ENCODE peak calls at places on chromosomes 6 and 20, in four cellular contexts. V is prostate gland, D is transverse colon, X is IMR-90. M is an unnamed sample.

GRCh38 chr6:56540950-56541600 is 101.6 kb downstream of the DST start:
- DNase-seq in X (peak), V (no peak), D (no peak), M (no peak)

GRCh38 chr6:132060591-132060990 is 109.4 kb upstream of the CCN2 start:
- DNase-seq in D (no peak), X (peak), V (no peak), M (no peak)

GRCh38 chr6:83490177-83490576 is 22.2 kb upstream of the PRSS35 start:
- DNase-seq in X (no peak), D (no peak), V (no peak), M (no peak)

GRCh38 chr6:149140910-149141290 is 176.6 kb upstream of the TAB2 start:
- DNase-seq in V (no peak), D (no peak), X (no peak), M (no peak)

GRCh38 chr6:33769248-33769821 is 19.6 kb downstream of the LEMD2 start:
- DNase-seq in D (no peak), X (no peak), V (no peak), M (no peak)

GRCh38 chr6:141169419-141169818 is 963.3 kb upstream of the GJE1 start:
- DNase-seq in V (no peak), X (peak), D (no peak), M (no peak)

GRCh38 chr6:133350928-133351327 is 109.8 kb downstream of the EYA4 start:
- DNase-seq in V (no peak), X (no peak), D (no peak), M (no peak)

GRCh38 chr6:19892250-19892649 is 55.1 kb downstream of the ID4 start:
- DNase-seq in X (no peak), V (peak), D (peak), M (peak)

GRCh38 chr6:116941727-116942126 is 64.7 kb downstream of the RFX6 start:
- DNase-seq in V (no peak), X (no peak), D (no peak), M (no peak)

GRCh38 chr6:12353731-12354130 is 63.6 kb downstream of the EDN1 start:
- DNase-seq in V (peak), X (no peak), D (no peak), M (no peak)

GRCh38 chr20:24917056-24917455 is 32.0 kb upstream of the CST7 start:
- DNase-seq in X (no peak), V (no peak), D (no peak), M (no peak)

GRCh38 chr20:34705383-34706021 is 1.4 kb downstream of the TP53INP2 start:
- DNase-seq in X (peak), V (peak), D (peak), M (peak)

GRCh38 chr6:56720882-56721281 is 78.2 kb upstream of the DST start:
- DNase-seq in V (no peak), D (no peak), X (no peak), M (no peak)

GRCh38 chr20:51372176-51372803 is 170.2 kb downstream of the NFATC2 start:
- DNase-seq in V (peak), X (peak), D (peak), M (peak)

GRCh38 chr6:95686272-95686671 is 108.9 kb downstream of the MANEA start:
- DNase-seq in X (no peak), D (no peak), V (no peak), M (no peak)

GRCh38 chr6:113631616-113632015 is 225.5 kb upstream of the MARCKS start:
- DNase-seq in D (no peak), X (no peak), V (no peak), M (no peak)

GRCh38 chr6:7238900-7239589 is 74.0 kb downstream of the SSR1 start:
- DNase-seq in D (peak), V (peak), X (peak), M (peak)

GRCh38 chr6:36460916-36461315 is 18.1 kb downstream of the KCTD20 start:
- DNase-seq in X (no peak), D (no peak), V (no peak), M (no peak)

GRCh38 chr20:11247059-11247630 is 573.3 kb upstream of the JAG1 start:
- DNase-seq in D (no peak), V (no peak), X (no peak), M (no peak)

GRCh38 chr20:34312544-34313217 is 9.5 kb upstream of the AHCY start:
- DNase-seq in V (peak), D (peak), X (peak), M (peak)

GRCh38 chr6:568954-569523 is 87.9 kb downstream of the HUS1B start:
- DNase-seq in V (no peak), X (no peak), D (no peak), M (no peak)

GRCh38 chr6:24228681-24229255 is 102.8 kb downstream of the NRSN1 start:
- DNase-seq in V (no peak), D (no peak), X (peak), M (no peak)

GRCh38 chr6:37501632-37502466 is 2.2 kb upstream of the CCDC167 start:
- DNase-seq in X (no peak), V (no peak), D (no peak), M (no peak)

GRCh38 chr6:15058200-15059070 is 187.4 kb upstream of the JARID2 start:
- DNase-seq in D (no peak), X (no peak), V (no peak), M (no peak)

GRCh38 chr6:3393796-3394195 is 63.1 kb downstream of the SLC22A23 start:
- DNase-seq in X (no peak), V (no peak), D (no peak), M (no peak)

GRCh38 chr6:120355822-120356221 is 978.5 kb downstream of the TBC1D32 start:
- DNase-seq in X (no peak), D (no peak), V (no peak), M (no peak)

DNA sequence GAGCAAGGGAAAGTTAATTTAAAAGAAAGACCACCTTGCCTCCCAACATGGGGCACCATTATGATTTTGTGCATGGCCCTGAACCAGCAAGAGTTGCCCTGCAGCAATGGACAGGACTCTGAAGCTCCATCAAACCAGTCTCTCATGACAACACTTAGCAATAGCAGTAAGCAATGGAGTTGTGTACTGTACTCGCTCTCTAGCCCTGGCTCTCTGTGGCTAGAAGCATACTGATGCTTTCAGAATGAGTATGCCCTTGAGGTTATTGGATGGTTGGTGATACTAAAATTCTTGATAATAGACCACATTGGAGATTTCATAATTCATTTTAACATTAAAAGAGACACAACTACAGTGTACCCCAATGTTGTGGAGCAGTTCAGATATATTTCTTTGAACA is 23.2 kb upstream of the LMBRD1 start:
- DNase-seq in X (no peak), D (no peak), V (no peak), M (no peak)
- TF ChIP-seq POLR2A in X (no peak), D (no peak), V (no peak), M (no peak)

DNA sequence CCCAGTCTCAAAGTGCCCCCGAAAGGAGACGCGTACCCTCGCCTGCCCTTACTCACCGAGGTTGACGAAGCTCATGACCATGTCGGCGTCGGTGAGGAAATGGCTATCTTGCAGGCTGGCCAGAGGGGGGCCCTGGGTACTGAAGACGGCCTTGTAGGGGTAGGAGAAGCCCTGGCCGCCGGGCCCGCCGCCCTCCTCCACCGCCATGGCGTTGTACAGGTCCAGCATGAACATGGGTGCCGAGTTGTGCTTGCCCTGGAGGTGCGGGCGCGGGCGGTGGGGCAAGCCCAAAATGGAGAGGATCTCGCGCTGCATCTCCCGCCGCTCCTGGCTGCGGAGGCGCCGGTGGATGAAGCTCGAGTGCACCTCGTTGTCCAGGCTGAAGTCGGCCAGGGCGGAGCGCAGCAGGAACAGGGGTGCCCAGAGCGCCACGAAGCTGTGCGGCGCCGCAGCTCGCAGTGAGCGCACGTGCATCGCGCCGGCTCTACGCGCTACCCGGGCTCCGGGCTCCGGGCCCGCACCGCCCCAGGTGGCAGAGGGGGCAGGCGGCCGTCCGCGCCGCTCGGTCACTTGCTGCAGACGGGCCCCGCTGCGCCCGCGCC is 691 bp downstream of the BMP7 start:
- DNase-seq in D (no peak), V (no peak), X (no peak), M (no peak)
- TF ChIP-seq CTCF in D (no peak), V (no peak), X (no peak), M (no peak)

GRCh38 chr6:32669240-32669639 is 2.8 kb upstream of the HLA-DQB1 start:
- DNase-seq in V (no peak), X (no peak), D (no peak), M (no peak)
- TF ChIP-seq POLR2A in V (no peak), X (no peak), D (no peak), M (no peak)

DNA sequence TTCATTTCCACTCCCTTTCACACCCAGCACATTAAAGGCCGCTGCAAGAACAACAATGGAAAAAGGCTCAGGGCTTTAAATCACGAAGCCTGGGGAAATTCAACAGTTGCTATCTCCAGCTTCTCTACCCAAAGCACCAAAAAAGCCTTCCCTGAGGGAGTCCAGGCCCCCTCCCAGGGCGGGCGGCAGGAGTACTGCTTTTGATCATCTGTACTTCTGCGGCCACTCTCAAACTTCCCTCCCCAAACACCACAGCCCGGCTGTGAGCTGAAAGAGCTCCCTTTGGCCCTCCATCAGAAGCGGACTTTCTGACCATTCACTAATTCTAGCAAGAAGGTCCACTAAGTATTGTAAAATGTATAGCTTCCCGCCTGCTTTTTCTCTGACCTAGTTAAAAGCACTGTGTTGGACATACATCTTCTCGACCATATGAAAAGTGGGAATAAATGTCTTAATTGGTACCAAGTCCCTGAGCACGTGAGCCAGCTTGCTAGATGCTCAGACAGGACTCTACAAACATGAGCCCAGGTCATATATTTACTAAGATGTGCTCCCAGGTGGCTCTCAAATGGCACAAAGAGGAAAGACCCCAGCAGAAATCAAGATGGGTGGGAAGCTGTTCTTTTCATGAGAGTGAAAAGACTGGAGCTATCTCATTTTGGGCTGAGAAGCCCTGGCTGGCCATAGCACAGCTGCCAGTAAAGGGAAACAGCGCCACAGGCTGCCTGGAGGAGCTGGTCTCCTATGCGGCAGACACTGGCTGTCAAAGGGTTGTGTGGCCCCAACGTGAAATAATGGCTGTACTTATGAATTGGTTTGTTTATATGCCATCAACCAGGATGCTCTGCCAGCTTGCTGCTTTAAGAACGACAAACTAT is 58.6 kb downstream of the GFOD1 start:
- DNase-seq in V (no peak), X (no peak), D (no peak), M (no peak)
- TF ChIP-seq CTCF in V (no peak), X (no peak), D (no peak), M (no peak)

GRCh38 chr6:44071670-44072451 is 55.4 kb downstream of the MRPL14 start:
- DNase-seq in V (no peak), X (peak), D (no peak), M (no peak)

GRCh38 chr6:44072452-44072958 is 54.7 kb downstream of the MRPL14 start:
- DNase-seq in D (peak), X (no peak), V (no peak), M (peak)

GRCh38 chr6:44073612-44074382 is 53.5 kb downstream of the MRPL14 start:
- DNase-seq in X (no peak), D (no peak), V (no peak), M (no peak)

GRCh38 chr6:44074383-44075136 is 52.7 kb downstream of the MRPL14 start:
- DNase-seq in D (peak), X (peak), V (peak), M (peak)

DNA sequence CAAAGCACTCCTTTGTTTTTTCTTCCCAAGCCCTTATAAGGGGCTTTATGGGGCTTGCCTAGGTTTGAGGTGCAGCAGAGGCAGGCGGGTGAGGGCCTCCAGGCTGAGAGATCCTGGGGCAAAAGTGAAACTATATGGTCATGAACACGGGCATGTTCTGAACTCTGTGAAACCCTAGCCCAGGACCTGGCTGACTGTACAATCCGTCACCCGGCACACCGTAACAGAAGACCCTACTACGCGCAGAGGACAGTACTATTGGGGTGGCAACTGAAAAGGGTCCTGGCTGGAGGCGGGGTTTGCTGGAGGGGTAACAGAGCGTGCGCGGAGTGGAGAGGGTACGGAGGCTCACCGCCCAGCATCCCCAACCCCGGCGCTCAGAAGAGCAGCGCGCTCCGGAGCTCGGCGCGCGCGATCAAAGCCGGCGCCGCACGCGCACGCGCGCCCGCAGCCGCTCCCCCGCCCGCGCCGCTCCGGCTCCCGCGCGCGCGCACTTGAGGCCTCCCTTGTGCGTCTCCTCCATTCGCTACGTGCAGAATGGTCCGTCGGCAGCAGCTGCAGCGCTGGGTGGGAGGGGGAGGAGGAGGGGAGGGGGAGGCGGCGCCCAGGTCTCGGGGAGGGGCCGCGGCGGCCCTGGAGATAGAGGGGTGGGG is 54.2 kb downstream of the MRPL14 start:
- DNase-seq in X (peak), V (peak), D (peak), M (peak)
- TF ChIP-seq POLR2A in X (no peak), V (peak), D (no peak), M (no peak)

DNA sequence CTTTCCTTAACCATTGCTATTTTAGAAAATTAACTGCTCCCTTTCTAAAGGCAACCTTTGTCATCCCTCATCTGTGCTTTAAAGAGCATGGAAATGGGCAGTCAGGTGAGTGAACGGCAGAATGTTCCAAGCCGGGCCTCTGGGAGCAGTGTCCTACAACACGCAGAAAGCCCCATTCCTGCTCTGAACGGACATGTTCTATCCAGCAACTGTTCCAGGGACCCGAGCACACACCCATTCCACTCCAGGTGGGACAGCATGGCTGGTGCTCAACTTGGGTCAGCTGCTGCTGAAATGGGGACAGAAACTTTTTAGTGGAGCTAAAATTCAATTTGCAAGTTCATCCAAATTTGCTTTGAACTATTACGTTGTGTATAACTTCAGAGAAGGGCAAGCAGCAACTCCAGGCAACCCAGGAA is 26.7 kb downstream of the DIDO1 start:
- DNase-seq in D (peak), X (no peak), V (no peak), M (no peak)
- TF ChIP-seq CTCF in D (no peak), X (no peak), V (no peak), M (no peak)

DNA sequence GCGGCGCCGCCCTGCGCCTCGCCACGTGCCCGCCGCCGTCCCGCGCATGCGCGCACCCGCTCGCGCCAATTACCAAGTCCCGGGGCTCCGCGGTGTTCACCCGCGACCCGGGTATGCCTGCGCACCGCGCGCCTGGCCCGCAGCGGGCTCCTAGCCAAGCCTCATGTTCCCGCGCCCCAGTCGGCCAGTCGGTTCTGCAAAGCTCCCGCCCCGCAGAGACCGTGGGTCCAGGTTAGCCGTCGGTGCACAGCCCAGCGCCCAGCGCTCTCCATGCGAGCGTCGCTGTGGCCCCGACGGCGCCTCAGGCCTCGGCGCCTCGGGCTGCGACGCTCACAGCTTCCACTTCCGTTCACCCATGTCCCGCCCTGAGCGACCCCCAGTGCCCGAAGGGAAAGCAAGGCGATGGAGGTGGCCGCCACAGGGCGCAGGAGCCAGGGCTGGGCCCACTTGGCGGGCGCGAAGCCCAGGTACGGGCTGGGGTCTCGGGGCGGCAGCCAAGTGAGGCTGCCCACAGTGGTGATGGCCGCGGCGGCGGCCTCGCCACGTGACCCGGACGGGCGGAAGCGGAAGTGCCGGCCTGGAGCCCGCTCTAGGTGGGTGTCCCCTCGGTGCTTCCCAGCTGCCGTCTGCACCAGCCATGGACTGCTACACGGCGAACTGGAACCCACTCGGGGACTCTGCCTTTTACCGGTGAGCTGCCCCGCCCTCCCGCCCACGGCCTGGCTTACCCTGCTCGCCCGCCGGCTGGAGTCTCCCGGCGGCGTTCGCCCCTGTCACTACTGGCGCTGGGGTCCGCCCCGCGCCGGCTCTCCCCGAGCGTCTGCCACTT is at the start of the genes PCED1A and VPS16:
- DNase-seq in D (peak), V (peak), X (peak), M (peak)
- TF ChIP-seq POLR2A in D (peak), V (peak), X (no peak), M (no peak)

M was measured in stomach.